ENCODE peak calls at places on chromosomes 2 and 18, in six cellular contexts. X is IMR-90, R is B cell, F is colonic mucosa, T is left lung, V is A549. M is an unnamed sample.

GRCh38 chr2:218829868-218830451 is 1.6 kb downstream of the PRKAG3 start:
- DNase-seq in X (no peak), T (no peak), F (no peak), R (no peak), V (no peak), M (no peak)

GRCh38 chr2:238383743-238384370 is 42.9 kb upstream of the ASB1 start:
- DNase-seq in T (no peak), R (no peak), F (no peak), X (no peak), V (no peak), M (no peak)

GRCh38 chr18:26312196-26312595 is 86.0 kb downstream of the TAF4B start:
- DNase-seq in R (no peak), F (no peak), V (no peak), X (no peak), T (no peak), M (no peak)

GRCh38 chr18:57747809-57748680 is 55.1 kb downstream of the ATP8B1 start:
- DNase-seq in R (no peak), T (no peak), X (no peak), V (no peak), F (no peak), M (no peak)

GRCh38 chr2:41963661-41964525 is 83.9 kb upstream of the PKDCC start:
- DNase-seq in X (peak), T (no peak), V (peak), F (peak), R (no peak), M (no peak)

GRCh38 chr18:76256897-76257500 is 238.0 kb downstream of the ZNF516 start:
- DNase-seq in T (no peak), F (no peak), R (no peak), X (peak), V (peak), M (peak)

GRCh38 chr18:533995-534601 is 33.6 kb upstream of the COLEC12 start:
- DNase-seq in R (no peak), F (no peak), T (no peak), X (no peak), V (no peak), M (no peak)

GRCh38 chr2:27085062-27085669 is 1.4 kb upstream of the KHK start:
- DNase-seq in F (no peak), V (no peak), T (no peak), R (no peak), X (no peak), M (no peak)

GRCh38 chr2:71223767-71224333 is 3.1 kb downstream of the PAIP2B start:
- DNase-seq in V (peak), F (peak), T (peak), X (peak), R (peak), M (peak)

GRCh38 chr2:237581751-237582746 is 8.5 kb downstream of the RAB17 start:
- DNase-seq in R (peak), X (peak), T (peak), V (peak), F (no peak), M (peak)

GRCh38 chr18:46340716-46341115 is 236.5 kb downstream of the HAUS1 start:
- DNase-seq in R (no peak), F (no peak), V (no peak), X (no peak), T (no peak), M (no peak)

GRCh38 chr18:30582078-30582477 is 460.5 kb downstream of the DSC3 start:
- DNase-seq in V (no peak), R (no peak), X (no peak), T (no peak), F (no peak), M (no peak)

GRCh38 chr2:235026649-235027557 is 75.1 kb downstream of the SH3BP4 start:
- DNase-seq in T (no peak), F (peak), X (peak), V (peak), R (no peak), M (no peak)

GRCh38 chr2:163207706-163208370 is 369.3 kb upstream of the KCNH7 start:
- DNase-seq in F (no peak), V (no peak), T (no peak), R (no peak), X (no peak), M (no peak)

GRCh38 chr2:217037330-217037729 is 177.5 kb upstream of the TNP1 start:
- DNase-seq in F (no peak), V (no peak), X (no peak), T (no peak), R (no peak), M (no peak)

GRCh38 chr2:120253021-120253882 is 600 bp downstream of the RALB start:
- DNase-seq in T (peak), V (peak), X (peak), R (peak), F (peak), M (peak)

GRCh38 chr18:2028986-2029385 is 542.3 kb downstream of the METTL4 start:
- DNase-seq in V (no peak), X (no peak), R (no peak), F (no peak), T (no peak), M (no peak)

GRCh38 chr2:224723606-224724217 is 7.5 kb upstream of the CCDC195 start:
- DNase-seq in T (no peak), X (no peak), F (no peak), R (no peak), V (no peak), M (no peak)

GRCh38 chr2:152134488-152135280 is 35.8 kb upstream of the CACNB4 start:
- DNase-seq in F (no peak), T (no peak), V (no peak), X (peak), R (no peak), M (peak)

GRCh38 chr2:173249661-173250641 is 104.7 kb upstream of the CDCA7 start:
- DNase-seq in X (no peak), R (no peak), V (no peak), F (no peak), T (no peak), M (no peak)

GRCh38 chr2:71000780-71001591 is 6.3 kb upstream of the TEX261 start:
- DNase-seq in V (peak), F (peak), R (peak), T (peak), X (peak), M (peak)

GRCh38 chr2:237141556-237141955 is 55.9 kb downstream of the COPS8 start:
- DNase-seq in F (no peak), T (no peak), R (no peak), X (peak), V (no peak), M (no peak)

GRCh38 chr2:34570266-34570872 is 971.3 kb upstream of the FAM98A start:
- DNase-seq in V (peak), T (no peak), X (no peak), F (no peak), R (no peak), M (no peak)

GRCh38 chr18:22559414-22560282 is 141.9 kb upstream of the CTAGE1 start:
- DNase-seq in T (peak), V (peak), F (peak), R (no peak), X (peak), M (peak)
- TF ChIP-seq CTCF in T (no peak), V (no peak), F (peak), R (no peak), X (no peak), M (no peak)

GRCh38 chr18:54926593-54927297 is 32.5 kb downstream of the CCDC68 start:
- DNase-seq in R (no peak), F (no peak), X (peak), T (no peak), V (no peak), M (no peak)

GRCh38 chr18:54932472-54932871 is 26.8 kb downstream of the CCDC68 start:
- DNase-seq in F (no peak), X (no peak), R (no peak), T (no peak), V (no peak), M (no peak)

GRCh38 chr18:54928236-54928635 is 31.0 kb downstream of the CCDC68 start:
- DNase-seq in V (no peak), R (no peak), F (no peak), X (peak), T (no peak), M (no peak)

GRCh38 chr18:54931152-54931551 is 28.1 kb downstream of the CCDC68 start:
- DNase-seq in R (no peak), X (no peak), F (no peak), V (no peak), T (no peak), M (no peak)
- TF ChIP-seq CTCF in R (no peak), X (no peak), F (no peak), V (no peak), T (no peak), M (no peak)

GRCh38 chr18:66872277-66872676 is 268.4 kb upstream of the CDH19 start:
- DNase-seq in T (no peak), V (peak), R (no peak), X (no peak), F (no peak), M (no peak)
- TF ChIP-seq CTCF in T (peak), V (peak), R (no peak), X (no peak), F (no peak), M (no peak)

GRCh38 chr2:130848518-130849210 is 11.9 kb downstream of the ARHGEF4 start:
- DNase-seq in V (no peak), X (no peak), F (no peak), R (no peak), T (no peak), M (no peak)
- TF ChIP-seq CTCF in V (no peak), X (no peak), F (no peak), R (no peak), T (no peak), M (no peak)

M was measured in activated CD8-positive, alpha-beta T cell treated with anti-CD3 and anti-CD28 coated beads for 36 hours.